ENCODE peak calls at places on chromosome 12, in five cellular contexts. I is left ventricle myocardium inferior, V is psoas muscle, R is left lung, Q is tibial nerve. K is an unnamed sample. For H3K4me1, the result is how much of the 10 kb centered on the place peaks cover.

GRCh38 chr12:109756457-109756856 is 42.8 kb downstream of the FAM222A start:
- DNase-seq in I (no peak), V (no peak), R (no peak), Q (no peak), K (no peak)

GRCh38 chr12:115135800-115136211 is 451.8 kb upstream of the TBX3 start:
- DNase-seq in I (peak), V (peak), R (peak), Q (peak), K (no peak)

GRCh38 chr12:7042847-7043246 is 17.7 kb upstream of the C1S start:
- DNase-seq in I (no peak), V (no peak), R (no peak), Q (no peak), K (no peak)

GRCh38 chr12:123250471-123251383 is 17.5 kb downstream of the MTRFR start:
- DNase-seq in I (no peak), V (no peak), R (peak), Q (no peak), K (no peak)

GRCh38 chr12:91613223-91613779 is 430.7 kb upstream of the DCN start:
- DNase-seq in I (no peak), V (no peak), R (no peak), Q (no peak), K (no peak)

GRCh38 chr12:52221912-52222457 is 11.1 kb upstream of the KRT7 start:
- DNase-seq in I (peak), V (peak), R (no peak), Q (no peak), K (peak)

GRCh38 chr12:97575792-97576191 is 113.2 kb downstream of the RMST start:
- DNase-seq in I (no peak), V (no peak), R (no peak), Q (no peak), K (no peak)

GRCh38 chr12:53217049-53217929 is 10.2 kb upstream of the ITGB7 start:
- DNase-seq in I (peak), V (peak), R (peak), Q (no peak), K (peak)

GRCh38 chr12:6852651-6853354 is 853 bp downstream of the USP5 start:
- DNase-seq in I (no peak), V (no peak), R (no peak), Q (no peak), K (peak)

GRCh38 chr12:6425588-6426531 is 18.9 kb upstream of the CD27 start:
- DNase-seq in I (no peak), V (peak), R (no peak), Q (no peak), K (no peak)

GRCh38 chr12:24360907-24361306 is 411.4 kb upstream of the SOX5 start:
- DNase-seq in I (no peak), V (no peak), R (no peak), Q (no peak), K (no peak)

DNA sequence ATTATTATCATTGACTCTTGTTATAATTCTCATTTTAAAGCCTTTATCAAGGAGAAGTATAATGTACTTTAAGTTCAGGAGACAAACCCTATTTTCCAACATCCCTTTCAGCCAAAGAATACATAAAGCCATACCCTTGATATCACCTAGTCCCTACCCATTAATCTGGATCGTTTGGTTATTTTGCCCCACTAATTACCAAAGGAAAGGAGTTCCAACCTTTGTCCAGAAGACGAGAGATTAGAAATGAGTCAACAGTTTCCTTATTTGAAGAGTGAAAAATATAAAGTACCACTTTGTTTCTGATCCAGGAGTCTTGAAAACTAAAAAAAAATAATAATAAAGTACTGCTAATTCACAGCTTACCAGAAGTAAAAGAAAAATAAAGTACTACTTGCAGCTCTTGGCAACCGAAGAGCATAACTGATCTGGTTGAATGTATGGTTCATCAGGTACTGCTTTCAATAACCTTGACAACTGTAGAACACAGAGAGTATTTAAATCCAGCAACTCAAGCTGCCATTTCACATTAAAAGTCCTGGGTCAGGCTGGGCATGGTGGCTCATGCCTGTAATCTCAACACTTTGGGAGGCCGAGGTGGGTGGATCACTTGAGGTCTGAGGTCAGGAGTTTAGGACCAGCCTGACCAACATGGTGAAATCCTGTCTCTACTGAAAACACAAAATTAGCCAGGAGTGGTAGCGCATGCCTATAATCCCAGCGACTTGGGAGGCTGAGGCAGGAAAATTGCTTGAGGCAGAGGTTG is 33.7 kb downstream of the LIMA1 start:
- DNase-seq in I (no peak), V (no peak), R (no peak), Q (no peak), K (no peak)
- H3K4me1 ChIP-seq in I (half or more), V (half or more), R (under half), Q (under half), K (under half)

GRCh38 chr12:68261947-68262346 is 8.5 kb upstream of the IL22 start:
- DNase-seq in I (no peak), V (no peak), R (no peak), Q (no peak), K (no peak)
- H3K4me1 ChIP-seq in I (under half), V (under half), R (under half), Q (under half), K (under half)

GRCh38 chr12:128818065-128819022 is 5.4 kb downstream of the SLC15A4 start:
- DNase-seq in I (no peak), V (no peak), R (no peak), Q (no peak), K (no peak)
- H3K4me1 ChIP-seq in I (half or more), V (half or more), R (under half), Q (under half), K (under half)

GRCh38 chr12:20494803-20495202 is 126.5 kb downstream of the PDE3A start:
- DNase-seq in I (no peak), V (no peak), R (no peak), Q (no peak), K (no peak)
- H3K4me1 ChIP-seq in I (half or more), V (under half), R (under half), Q (under half), K (under half)